ENCODE peak calls at places on chromosomes 7 and 10, in four cellular contexts. K is heart left ventricle, A is ovary, D is spleen. G is an unnamed sample.

GRCh38 chr7:137579913-137580640 is 236.5 kb upstream of the PTN start:
- DNase-seq in K (no peak), A (no peak), D (no peak), G (no peak)

GRCh38 chr7:137878333-137878961 is 31.7 kb upstream of the DGKI start:
- DNase-seq in K (peak; percentile 79), A (no peak), D (peak; percentile 81), G (no peak)

GRCh38 chr7:106065560-106066500 is 46.3 kb downstream of the SYPL1 start:
- DNase-seq in K (no peak), A (no peak), D (no peak), G (no peak)

GRCh38 chr10:101650841-101651240 is 44.1 kb downstream of the FBXW4 start:
- DNase-seq in K (no peak), A (no peak), D (no peak), G (no peak)

GRCh38 chr10:84135836-84136235 is 3.5 kb upstream of the GHITM start:
- DNase-seq in K (no peak), A (no peak), D (no peak), G (no peak)

GRCh38 chr7:29991937-29992336 is 2.3 kb upstream of the SCRN1 start:
- DNase-seq in K (no peak), A (no peak), D (no peak), G (no peak)

GRCh38 chr7:47739901-47740300 is 158.0 kb upstream of the TNS3 start:
- DNase-seq in K (no peak), A (no peak), D (no peak), G (no peak)

GRCh38 chr10:52071814-52072213 is 242.3 kb upstream of the DKK1 start:
- DNase-seq in K (peak; percentile 24), A (no peak), D (no peak), G (no peak)

GRCh38 chr7:32256376-32256775 is 186.2 kb upstream of the PDE1C start:
- DNase-seq in K (no peak), A (no peak), D (no peak), G (no peak)

GRCh38 chr7:78769551-78770101 is 683.8 kb downstream of the MAGI2 start:
- DNase-seq in K (no peak), A (no peak), D (no peak), G (no peak)

GRCh38 chr7:13024323-13024722 is 336.9 kb downstream of the ARL4A start:
- DNase-seq in K (no peak), A (no peak), D (no peak), G (no peak)

GRCh38 chr7:139232893-139233292 is 1.9 kb downstream of the UBN2 start:
- DNase-seq in K (no peak), A (no peak), D (no peak), G (no peak)

GRCh38 chr7:20439384-20439783 is 108.7 kb downstream of the ITGB8 start:
- DNase-seq in K (no peak), A (no peak), D (no peak), G (no peak)

GRCh38 chr7:151400626-151401315 is 9.1 kb downstream of the WDR86 start:
- DNase-seq in K (no peak), A (no peak), D (peak; percentile 84), G (no peak)

GRCh38 chr10:69375307-69376151 is 41.2 kb downstream of the TACR2 start:
- DNase-seq in K (peak; percentile 33), A (peak; percentile 53), D (no peak), G (no peak)
- H3K4me3 ChIP-seq in K (no peak overlapping the region), A (no peak overlapping the region), D (no peak overlapping the region), G (no peak overlapping the region)

DNA sequence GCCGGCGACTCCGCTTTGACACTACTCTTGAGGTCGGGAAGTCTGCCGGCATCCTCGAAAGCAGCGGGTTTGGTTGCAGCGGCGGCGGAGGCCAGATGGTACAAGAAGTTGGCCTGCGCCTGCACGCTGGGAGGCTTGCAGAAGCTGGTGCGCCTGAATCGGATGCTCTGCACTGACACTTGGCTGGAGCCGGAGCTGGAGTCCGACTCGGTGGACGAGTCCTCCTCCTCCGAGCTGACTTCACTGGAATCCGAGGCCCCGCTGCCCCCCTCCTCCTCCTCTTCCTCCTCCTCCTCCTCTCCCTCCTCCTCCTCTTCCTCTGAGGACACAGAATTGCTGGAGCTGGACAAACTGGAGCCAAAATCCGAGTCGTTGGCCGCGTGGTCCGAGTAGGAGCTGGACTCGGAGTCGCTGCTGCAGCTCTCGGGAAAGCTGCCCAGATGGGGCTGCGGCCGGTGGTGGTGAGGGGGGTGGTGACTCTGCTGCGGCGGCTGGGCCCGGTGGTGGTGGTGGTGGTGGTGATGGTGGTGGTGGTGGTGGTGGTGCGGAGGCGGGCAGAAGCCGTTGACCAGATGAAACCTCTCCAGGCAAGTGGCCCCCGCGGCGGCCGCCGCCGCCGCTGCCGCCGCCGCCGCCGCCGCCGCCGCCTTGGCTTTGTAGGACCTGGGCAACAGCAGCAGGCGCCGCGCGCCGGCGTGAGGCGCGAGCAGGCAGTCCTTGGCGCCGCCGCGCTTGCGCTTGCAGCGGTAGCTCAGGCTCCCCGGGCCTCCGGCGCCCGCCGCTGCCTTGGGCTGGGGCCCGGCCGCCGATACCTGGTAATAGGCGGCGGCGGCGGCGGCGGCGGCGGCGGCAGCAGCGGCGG is 9.0 kb downstream of the SKIDA1 start:
- DNase-seq in K (peak; percentile 60), A (peak; percentile 78), D (peak; percentile 89), G (peak; percentile 68)
- TF ChIP-seq POLR2A in K (no peak), A (no peak), D (no peak), G (no peak)

DNA sequence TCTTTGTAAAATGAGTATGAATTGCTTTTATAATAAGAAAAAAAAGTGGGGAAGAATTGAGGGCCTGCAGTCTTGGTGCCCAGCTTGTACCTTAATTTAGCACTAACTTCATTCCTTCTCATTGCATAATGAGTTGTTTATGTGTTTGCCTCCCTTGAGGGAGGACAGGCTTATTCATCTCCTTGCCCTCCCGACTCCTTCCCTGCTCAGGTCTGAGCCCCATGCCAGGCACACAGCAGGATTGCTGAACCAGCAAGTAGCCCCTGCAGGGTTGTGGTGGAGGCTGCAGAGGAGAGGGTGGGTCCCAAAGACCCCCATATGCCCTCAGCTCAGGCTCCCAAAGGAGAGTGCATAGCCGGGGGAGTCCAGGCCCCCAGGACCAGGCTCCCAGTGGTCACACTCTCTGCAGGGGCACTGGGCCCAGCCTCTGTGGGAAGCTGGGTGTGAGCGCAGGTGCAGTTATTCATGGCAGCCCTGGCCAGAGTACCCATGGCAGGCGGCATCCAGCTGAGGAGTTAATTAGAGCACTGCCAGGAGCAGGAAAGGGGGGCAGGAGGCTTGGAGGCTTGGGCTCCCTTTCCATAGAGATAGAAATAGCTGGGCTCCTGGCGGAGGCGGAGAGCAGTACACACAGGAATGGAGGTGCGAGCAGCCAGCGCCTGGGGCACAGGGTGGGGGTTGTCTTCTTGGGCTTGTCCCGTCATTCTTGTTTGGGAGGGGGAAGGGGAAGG is 28.2 kb upstream of the GOLGA7B start:
- DNase-seq in K (no peak), A (no peak), D (peak; percentile 41), G (no peak)
- H3K36me3 ChIP-seq in K (no peaks in the 10 kb centered on the region), A (no peaks in the 10 kb centered on the region), D (no peaks in the 10 kb centered on the region), G (no peaks in the 10 kb centered on the region)

DNA sequence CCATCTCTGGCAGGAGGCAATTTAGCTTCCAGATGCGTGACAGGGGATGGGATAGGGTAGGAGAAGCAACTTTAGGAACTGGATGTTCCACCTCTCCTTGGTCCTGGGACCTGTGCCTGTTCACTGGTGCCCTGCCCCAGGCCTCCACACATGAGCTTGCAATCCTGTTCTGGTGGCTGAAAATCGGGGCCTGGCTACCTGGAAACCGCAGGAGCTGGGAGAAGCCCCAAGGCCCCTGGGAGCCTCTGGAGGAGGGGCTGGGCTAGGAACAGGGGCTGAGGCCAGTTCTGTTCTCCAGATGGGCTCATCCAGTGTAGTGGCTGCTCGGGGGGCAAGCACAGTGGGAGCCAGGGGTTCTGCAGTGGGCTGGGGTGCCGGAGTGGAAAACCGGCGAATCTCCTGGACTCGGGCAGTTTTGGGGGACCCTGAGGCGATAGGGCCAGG is 5.3 kb upstream of the MYOZ1 start:
- DNase-seq in K (no peak), A (no peak), D (no peak), G (no peak)
- H3K4me3 ChIP-seq in K (no peak overlapping the region), A (no peak overlapping the region), D (no peak overlapping the region), G (no peak overlapping the region)

GRCh38 chr7:93414574-93414973 is 159.9 kb downstream of the CALCR start:
- DNase-seq in K (no peak), A (no peak), D (no peak), G (no peak)
- TF ChIP-seq POLR2A in K (no peak), A (no peak), D (no peak), G (no peak)

DNA sequence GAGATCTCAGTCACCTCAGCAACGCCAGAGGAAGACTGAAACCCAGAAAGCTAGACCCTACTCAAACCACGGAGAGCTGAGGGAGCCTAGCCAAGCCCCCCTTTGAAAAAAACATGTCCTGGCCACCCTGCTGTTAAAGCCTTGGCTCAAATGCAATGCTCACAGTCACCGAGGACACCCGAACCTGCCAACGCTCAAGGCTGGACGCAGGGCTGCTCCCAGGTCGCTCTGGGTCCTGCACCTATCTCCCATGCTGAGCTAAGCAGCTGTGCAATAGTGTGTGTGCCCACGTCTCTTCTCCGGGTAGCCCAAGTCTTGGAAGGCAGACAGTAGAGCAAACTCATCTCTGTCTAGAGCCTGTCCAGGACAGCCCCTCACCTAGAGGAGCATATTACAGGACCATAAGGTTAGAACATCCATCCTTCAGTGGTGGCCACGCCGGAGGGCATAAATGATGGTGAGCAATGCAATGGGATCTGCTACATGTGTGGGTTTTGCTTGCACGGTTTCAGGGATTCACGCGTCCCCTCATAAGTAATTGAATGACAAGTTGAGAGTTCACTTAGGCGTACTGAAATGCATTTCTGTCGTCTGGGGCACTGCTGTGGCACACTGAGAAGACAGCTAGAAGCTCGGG is 94.2 kb upstream of the DDC start:
- DNase-seq in K (no peak), A (no peak), D (no peak), G (no peak)
- H3K36me3 ChIP-seq in K (no peaks in the 10 kb centered on the region), A (no peaks in the 10 kb centered on the region), D (no peaks in the 10 kb centered on the region), G (peaks cover 18% of the 10 kb centered on the region)

DNA sequence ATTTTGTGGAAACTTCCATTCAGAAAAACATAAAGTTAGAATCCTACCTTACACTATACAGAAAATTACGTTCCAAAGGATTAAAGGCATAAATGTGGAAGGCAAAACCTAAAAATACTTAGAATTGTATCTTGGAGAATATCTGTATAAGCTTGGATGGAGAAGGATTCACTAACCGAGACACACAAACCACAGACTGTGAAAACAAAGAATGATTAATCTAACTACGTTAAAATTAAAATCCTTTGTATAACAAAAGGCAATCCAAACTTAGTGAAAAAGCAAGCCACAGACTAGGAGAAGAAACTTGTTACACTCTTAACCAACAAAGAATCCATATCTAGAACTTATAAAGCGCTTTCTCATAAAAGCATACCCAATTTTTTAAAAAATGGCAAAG is 678.8 kb downstream of the INHBA start:
- DNase-seq in K (no peak), A (no peak), D (no peak), G (no peak)
- H3K4me3 ChIP-seq in K (no peak overlapping the region), A (no peak overlapping the region), D (no peak overlapping the region), G (no peak overlapping the region)